ENCODE peak calls at places on chromosomes 1 and 21, in seven cellular contexts. D is heart left ventricle, S is A549, G is testis, R is Peyer's patch, E is stomach, Q is HCT116. Z is an unnamed sample.

GRCh38 chr1:37602750-37603694 is 7.3 kb upstream of the GNL2 start:
- DNase-seq in E (no peak), D (no peak), Q (no peak), R (no peak), S (peak), G (peak), Z (no peak)

GRCh38 chr1:114700026-114700600 is 4.8 kb upstream of the AMPD1 start:
- DNase-seq in Q (no peak), G (no peak), S (no peak), R (no peak), E (no peak), D (no peak), Z (no peak)

GRCh38 chr1:205950280-205950679 is 7.0 kb upstream of the SLC26A9 start:
- DNase-seq in S (no peak), R (no peak), Q (no peak), E (peak), G (peak), D (no peak), Z (peak)

GRCh38 chr1:5620997-5621396 is 371.2 kb downstream of the NPHP4 start:
- DNase-seq in R (no peak), E (no peak), S (peak), Q (peak), G (peak), D (no peak), Z (peak)

GRCh38 chr1:45442272-45442671 is 48.7 kb downstream of the TESK2 start:
- DNase-seq in G (no peak), D (no peak), R (no peak), S (no peak), E (no peak), Q (no peak), Z (no peak)

GRCh38 chr1:110505596-110505995 is 13.4 kb downstream of the KCNA10 start:
- DNase-seq in Q (no peak), E (no peak), S (no peak), D (no peak), R (no peak), G (no peak), Z (no peak)

GRCh38 chr1:58773406-58773840 is 10.4 kb downstream of the JUN start:
- DNase-seq in S (no peak), E (peak), D (peak), G (peak), Q (no peak), R (peak), Z (peak)

GRCh38 chr1:15940110-15941043 is 35.5 kb downstream of the ZBTB17 start:
- DNase-seq in E (peak), Q (no peak), S (no peak), G (no peak), D (no peak), R (no peak), Z (no peak)

GRCh38 chr1:58858344-58858673 is 74.5 kb upstream of the JUN start:
- DNase-seq in Q (no peak), S (no peak), G (no peak), R (peak), D (no peak), E (no peak), Z (peak)

GRCh38 chr1:152112101-152112884 is 3.0 kb downstream of the TCHH start:
- DNase-seq in Q (no peak), R (no peak), D (no peak), E (no peak), G (peak), S (peak), Z (no peak)

GRCh38 chr1:160624464-160624863 is 22.4 kb downstream of the SLAMF1 start:
- DNase-seq in Q (no peak), D (no peak), E (no peak), S (no peak), R (no peak), G (no peak), Z (no peak)

GRCh38 chr21:17536381-17536780 is 23.5 kb downstream of the CXADR start:
- DNase-seq in S (no peak), G (no peak), Q (no peak), R (no peak), D (no peak), E (no peak), Z (no peak)

GRCh38 chr1:184953600-184954219 is 20.6 kb downstream of the NIBAN1 start:
- DNase-seq in G (no peak), S (no peak), D (no peak), E (no peak), Q (no peak), R (no peak), Z (no peak)

GRCh38 chr1:37567023-37567422 is 10.3 kb downstream of the DNALI1 start:
- DNase-seq in S (no peak), G (no peak), D (no peak), Q (no peak), R (no peak), E (no peak), Z (no peak)

GRCh38 chr1:200968469-200969410 is 54.8 kb downstream of the KIF21B start:
- DNase-seq in Q (no peak), G (no peak), S (peak), D (no peak), E (no peak), R (no peak), Z (no peak)

GRCh38 chr1:48329489-48329888 is 107.0 kb downstream of the SLC5A9 start:
- DNase-seq in S (no peak), Q (no peak), D (no peak), E (no peak), R (no peak), G (no peak), Z (no peak)

GRCh38 chr1:182649041-182649440 is 35.3 kb downstream of the RGS8 start:
- DNase-seq in R (no peak), G (no peak), D (no peak), Q (no peak), E (no peak), S (no peak), Z (no peak)

GRCh38 chr1:6352138-6352563 is 41.4 kb downstream of the ACOT7 start:
- DNase-seq in G (no peak), S (no peak), E (no peak), R (no peak), D (no peak), Q (no peak), Z (no peak)

GRCh38 chr1:204600968-204601367 is 84.6 kb downstream of the LRRN2 start:
- DNase-seq in E (no peak), G (no peak), R (no peak), D (no peak), S (peak), Q (no peak), Z (no peak)

GRCh38 chr1:242425232-242425631 is 99.3 kb downstream of the PLD5 start:
- DNase-seq in S (peak), G (no peak), E (no peak), R (no peak), Q (peak), D (no peak), Z (no peak)

GRCh38 chr21:41509206-41509496 is 1.2 kb upstream of the TMPRSS2 start:
- DNase-seq in D (no peak), E (no peak), G (no peak), R (no peak), S (no peak), Q (no peak), Z (no peak)

GRCh38 chr1:209672705-209673630 is 2.2 kb upstream of the G0S2 start:
- DNase-seq in R (peak), G (no peak), D (no peak), S (no peak), E (no peak), Q (no peak), Z (no peak)

DNA sequence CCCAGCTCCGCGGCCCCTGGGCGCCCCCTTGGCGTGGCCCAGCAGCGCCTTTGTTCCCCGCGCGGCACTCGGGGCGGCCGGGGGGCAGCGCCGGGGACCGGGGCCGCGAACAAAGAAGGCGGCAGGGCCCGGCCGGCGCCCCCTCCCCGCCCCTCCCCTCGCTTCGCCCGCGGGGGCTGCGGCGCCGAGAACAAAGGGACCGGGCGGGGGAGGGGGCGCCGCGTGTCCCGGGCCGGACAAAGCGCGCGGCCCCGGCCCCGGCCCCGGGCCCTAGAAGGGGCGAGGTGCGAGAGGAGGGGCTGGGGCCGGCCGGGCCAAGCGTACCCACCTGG is 448 bp downstream of the MARCKSL1 start:
- DNase-seq in D (no peak), Q (no peak), S (no peak), R (no peak), E (no peak), G (no peak), Z (no peak)
- TF ChIP-seq POLR2A in D (no peak), Q (no peak), S (no peak), R (no peak), E (no peak), G (no peak), Z (no peak)

GRCh38 chr21:39021475-39021832 is 161.8 kb downstream of the PSMG1 start:
- DNase-seq in R (no peak), D (no peak), E (no peak), G (no peak), S (no peak), Q (no peak), Z (no peak)

GRCh38 chr21:39024538-39024937 is 158.7 kb downstream of the PSMG1 start:
- DNase-seq in S (no peak), G (no peak), R (no peak), Q (no peak), D (no peak), E (no peak), Z (no peak)

GRCh38 chr21:39022901-39023693 is 160.2 kb downstream of the PSMG1 start:
- DNase-seq in S (no peak), D (peak), G (peak), R (no peak), Q (no peak), E (no peak), Z (peak)

GRCh38 chr21:39022035-39022900 is 161.0 kb downstream of the PSMG1 start:
- DNase-seq in D (no peak), G (no peak), Q (no peak), S (no peak), E (no peak), R (no peak), Z (no peak)

GRCh38 chr21:39025198-39025597 is 158.1 kb downstream of the PSMG1 start:
- DNase-seq in E (no peak), R (no peak), G (no peak), D (no peak), Q (no peak), S (no peak), Z (no peak)
- H3K4me3 ChIP-seq in E (no peak), R (no peak), G (no peak), D (no peak), Q (no peak), S (no peak), Z (no peak)

DNA sequence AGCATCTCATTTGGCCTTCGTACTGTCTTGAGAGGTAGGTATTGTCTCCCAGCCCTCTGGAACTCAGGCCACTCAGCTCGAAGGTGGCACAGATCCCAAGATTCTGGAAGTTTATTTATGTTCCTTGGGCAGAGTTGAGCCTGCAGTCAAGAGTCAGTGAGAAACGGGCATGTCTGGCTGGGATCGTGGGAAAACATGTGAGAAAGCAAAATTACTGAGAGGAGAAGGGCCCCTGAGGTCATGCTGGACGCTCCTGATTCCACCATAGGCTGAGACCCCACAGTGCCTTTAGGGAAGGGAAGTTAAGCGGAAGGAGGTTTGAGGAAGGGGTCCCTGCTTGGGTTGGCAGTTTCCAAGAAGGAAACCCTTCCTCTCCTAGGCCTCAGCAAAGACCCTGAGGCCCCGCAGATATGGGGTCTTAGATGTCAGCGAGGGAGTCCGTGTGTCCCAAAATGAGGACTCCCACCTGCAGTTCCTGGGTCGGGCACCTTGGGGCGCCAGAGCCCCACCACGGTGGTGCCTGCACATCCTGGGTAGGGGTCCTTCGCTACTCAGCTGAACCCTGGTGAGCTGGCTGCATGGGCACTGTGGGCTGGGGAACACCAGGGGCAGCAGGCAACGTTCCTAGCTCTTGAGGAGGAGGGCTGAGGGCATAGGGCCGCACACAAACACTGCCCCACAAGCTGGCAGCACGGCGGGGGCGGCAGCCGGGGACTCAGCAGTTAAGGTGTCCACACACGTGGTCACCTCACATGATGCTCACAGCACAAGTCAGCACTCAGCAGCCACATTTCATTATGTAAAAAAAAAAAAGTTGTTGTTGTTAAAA is 12.3 kb upstream of the SEMA4A start:
- DNase-seq in G (peak), E (no peak), S (no peak), R (no peak), Q (no peak), D (no peak), Z (peak)
- TF ChIP-seq POLR2A in G (no peak), E (no peak), S (no peak), R (no peak), Q (no peak), D (no peak), Z (peak)

DNA sequence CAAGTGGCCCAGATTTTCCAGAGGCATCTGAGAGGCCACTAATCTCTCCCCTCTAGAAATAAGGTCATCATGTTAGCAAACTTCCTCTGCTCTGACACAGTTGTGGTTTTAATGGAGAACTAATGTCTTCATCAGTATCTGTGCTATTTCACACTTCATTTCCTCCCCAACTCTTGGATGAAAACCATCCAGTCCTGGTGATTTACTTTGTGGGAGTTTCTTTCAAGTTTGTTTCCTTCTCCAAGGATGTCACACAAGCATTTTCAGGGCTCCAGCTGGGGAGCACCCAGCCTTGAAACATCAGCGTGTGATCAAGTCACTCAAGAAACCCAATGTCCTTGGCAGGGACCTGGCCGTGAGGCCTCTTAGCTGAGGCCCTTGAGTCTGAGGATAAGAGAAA is 38.8 kb downstream of the TBX15 start:
- DNase-seq in R (no peak), E (no peak), Q (no peak), G (no peak), S (no peak), D (no peak), Z (no peak)
- H3K4me3 ChIP-seq in R (no peak), E (no peak), Q (no peak), G (no peak), S (no peak), D (no peak), Z (no peak)

DNA sequence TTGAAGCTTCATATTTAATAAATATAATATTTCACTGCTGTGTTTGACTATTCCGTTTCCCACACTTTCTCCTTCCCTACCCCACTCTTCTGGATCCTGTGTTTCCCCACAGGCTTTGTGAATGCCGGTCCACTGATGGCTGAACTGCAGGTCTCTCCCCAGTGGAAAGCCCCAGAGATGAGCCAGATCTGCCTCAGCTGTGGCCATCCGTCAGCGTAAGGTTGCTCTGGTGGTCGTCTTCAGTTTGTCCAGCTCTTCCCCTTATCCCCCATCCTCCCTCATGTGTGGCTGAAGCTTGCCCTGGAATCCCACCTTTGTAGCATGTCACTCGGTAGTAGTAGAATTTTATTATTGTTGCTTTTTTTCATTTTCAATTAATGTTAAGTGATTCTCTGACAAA is 11.4 kb downstream of the SMAP2 start:
- DNase-seq in D (no peak), S (no peak), R (no peak), Q (no peak), G (no peak), E (no peak), Z (no peak)
- TF ChIP-seq POLR2A in D (no peak), S (no peak), R (no peak), Q (no peak), G (no peak), E (no peak), Z (no peak)

GRCh38 chr1:221740260-221740830 is 1.5 kb downstream of the DUSP10 start:
- DNase-seq in G (no peak), Q (no peak), R (no peak), S (no peak), E (no peak), D (no peak), Z (peak)
- H3K4me3 ChIP-seq in G (peak), Q (no peak), R (peak), S (peak), E (peak), D (peak), Z (peak)

Z was measured in thyroid gland.